ENCODE peak calls at places on chromosomes 7 and 10, in five cellular contexts. E, C, R, Y and W are unnamed samples.
A peak's percentile ranks its signal among the peaks of the same experiment; 100 is the strongest.

GRCh38 chr10:114448897-114449296 is 44.6 kb upstream of the AFAP1L2 start:
- ATAC-seq in E (no peak), R (no peak), C (no peak), Y (no peak), W (no peak)

GRCh38 chr7:28348631-28349030 is 63.7 kb upstream of the CREB5 start:
- ATAC-seq in R (no peak), Y (no peak), E (no peak), C (no peak), W (no peak)

GRCh38 chr7:101200862-101201599 is at the start of gene MOGAT3:
- ATAC-seq in Y (no peak), C (no peak), R (no peak), E (peak; percentile 34), W (no peak)

GRCh38 chr7:124698964-124699363 is 66.6 kb downstream of the GPR37 start:
- ATAC-seq in R (no peak), E (no peak), C (no peak), Y (no peak), W (no peak)

GRCh38 chr7:37440738-37441404 is 7.8 kb downstream of the ELMO1 start:
- ATAC-seq in R (peak; percentile 78), E (no peak), C (peak; percentile 88), Y (peak; percentile 15), W (peak; percentile 76)

GRCh38 chr10:30580241-30580640 is 49.3 kb downstream of the LYZL2 start:
- ATAC-seq in Y (no peak), E (no peak), R (no peak), C (no peak), W (no peak)

GRCh38 chr10:12579954-12580858 is 230.9 kb downstream of the CAMK1D start:
- ATAC-seq in Y (no peak), C (no peak), E (no peak), R (no peak), W (no peak)

GRCh38 chr7:116672596-116673503 is 854 bp downstream of the MET start:
- ATAC-seq in E (peak; percentile 48), C (no peak), Y (peak; percentile 53), R (no peak), W (no peak)

GRCh38 chr10:6973904-6974303 is 393.8 kb upstream of the PRKCQ start:
- ATAC-seq in R (peak; percentile 89), C (no peak), E (no peak), Y (no peak), W (peak; percentile 55)

GRCh38 chr10:60903096-60903495 is 40.9 kb downstream of the RHOBTB1 start:
- ATAC-seq in C (no peak), R (no peak), Y (no peak), E (no peak), W (no peak)

GRCh38 chr7:105945848-105946247 is 17.2 kb upstream of the CDHR3 start:
- ATAC-seq in R (peak; percentile 14), E (no peak), Y (no peak), C (no peak), W (no peak)

GRCh38 chr10:107163904-107164861 is at the start of gene SORCS1:
- ATAC-seq in C (no peak), E (peak; percentile 82), Y (no peak), R (no peak), W (no peak)

GRCh38 chr10:49282306-49282705 is 16.7 kb upstream of the C10orf71 start:
- ATAC-seq in E (no peak), Y (no peak), R (no peak), C (no peak), W (no peak)

GRCh38 chr7:157278791-157279678 is 57.8 kb upstream of the DNAJB6 start:
- ATAC-seq in Y (peak; percentile 41), C (no peak), E (peak; percentile 49), R (peak; percentile 7), W (no peak)